ENCODE peak calls at places on chromosomes 5 and 9, in five cellular contexts. One of them, this sample, is unnamed.
A peak's percentile ranks its signal among the peaks of the same experiment; 100 is the strongest.

GRCh38 chr5:4295663-4296339 is 700.2 kb downstream of the IRX1 start:
- DNase-seq in OCI-LY7: no peak
- DNase-seq in BE2C: no peak
- DNase-seq in CD4-positive, alpha-beta memory T cell: no peak
- DNase-seq in aorta: no peak
- DNase-seq in this sample: no peak

GRCh38 chr5:142872795-142873194 is 102.6 kb downstream of the ARHGAP26 start:
- DNase-seq in BE2C: peak; percentile 55
- DNase-seq in aorta: no peak
- DNase-seq in OCI-LY7: no peak
- DNase-seq in CD4-positive, alpha-beta memory T cell: no peak
- DNase-seq in this sample: no peak

GRCh38 chr9:131727184-131727785 is 12.6 kb downstream of the RAPGEF1 start:
- DNase-seq in CD4-positive, alpha-beta memory T cell: peak; percentile 55
- DNase-seq in BE2C: no peak
- DNase-seq in OCI-LY7: no peak
- DNase-seq in aorta: no peak
- DNase-seq in this sample: no peak

GRCh38 chr5:140175367-140176027 is 509 bp downstream of the CYSTM1 start:
- DNase-seq in OCI-LY7: peak; percentile 70
- DNase-seq in CD4-positive, alpha-beta memory T cell: peak; percentile 75
- DNase-seq in BE2C: peak; percentile 79
- DNase-seq in aorta: peak; percentile 94
- DNase-seq in this sample: peak; percentile 55

GRCh38 chr9:77953590-77953989 is 78.0 kb downstream of the GNAQ start:
- DNase-seq in BE2C: no peak
- DNase-seq in aorta: no peak
- DNase-seq in CD4-positive, alpha-beta memory T cell: no peak
- DNase-seq in OCI-LY7: no peak
- DNase-seq in this sample: no peak

GRCh38 chr5:126031989-126032716 is 391.1 kb upstream of the GRAMD2B start:
- DNase-seq in OCI-LY7: no peak
- DNase-seq in CD4-positive, alpha-beta memory T cell: no peak
- DNase-seq in aorta: no peak
- DNase-seq in BE2C: peak; percentile 39
- DNase-seq in this sample: no peak

GRCh38 chr9:4959028-4959427 is 26.0 kb upstream of the JAK2 start:
- DNase-seq in BE2C: no peak
- DNase-seq in OCI-LY7: no peak
- DNase-seq in aorta: no peak
- DNase-seq in CD4-positive, alpha-beta memory T cell: no peak
- DNase-seq in this sample: no peak

GRCh38 chr9:114813717-114814418 is 8.0 kb upstream of the TNFSF15 start:
- DNase-seq in OCI-LY7: no peak
- DNase-seq in CD4-positive, alpha-beta memory T cell: no peak
- DNase-seq in aorta: no peak
- DNase-seq in BE2C: no peak
- DNase-seq in this sample: no peak

GRCh38 chr5:141903261-141903660 is 20.4 kb upstream of the DELE1 start:
- DNase-seq in aorta: no peak
- DNase-seq in BE2C: no peak
- DNase-seq in CD4-positive, alpha-beta memory T cell: no peak
- DNase-seq in OCI-LY7: no peak
- DNase-seq in this sample: no peak

GRCh38 chr9:38179965-38180364 is 110.9 kb upstream of the SHB start:
- DNase-seq in OCI-LY7: no peak
- DNase-seq in BE2C: no peak
- DNase-seq in CD4-positive, alpha-beta memory T cell: no peak
- DNase-seq in aorta: no peak
- DNase-seq in this sample: no peak
- H3K4me3 ChIP-seq in OCI-LY7: no peak overlapping the region
- H3K4me3 ChIP-seq in BE2C: no peak overlapping the region
- H3K4me3 ChIP-seq in CD4-positive, alpha-beta memory T cell: no peak overlapping the region
- H3K4me3 ChIP-seq in aorta: no peak overlapping the region
- H3K4me3 ChIP-seq in this sample: no peak overlapping the region

GRCh38 chr5:100824635-100825034 is 78.4 kb downstream of the ST8SIA4 start:
- DNase-seq in OCI-LY7: no peak
- DNase-seq in CD4-positive, alpha-beta memory T cell: no peak
- DNase-seq in aorta: no peak
- DNase-seq in BE2C: no peak
- DNase-seq in this sample: no peak

GRCh38 chr5:100828756-100829342 is 74.2 kb downstream of the ST8SIA4 start:
- DNase-seq in CD4-positive, alpha-beta memory T cell: no peak
- DNase-seq in aorta: no peak
- DNase-seq in BE2C: no peak
- DNase-seq in OCI-LY7: no peak
- DNase-seq in this sample: no peak

GRCh38 chr5:100827481-100827889 is 75.6 kb downstream of the ST8SIA4 start:
- DNase-seq in BE2C: peak; percentile 5
- DNase-seq in aorta: no peak
- DNase-seq in OCI-LY7: peak; percentile 50
- DNase-seq in CD4-positive, alpha-beta memory T cell: no peak
- DNase-seq in this sample: no peak

GRCh38 chr5:100826133-100826532 is 76.9 kb downstream of the ST8SIA4 start:
- DNase-seq in OCI-LY7: no peak
- DNase-seq in aorta: no peak
- DNase-seq in BE2C: no peak
- DNase-seq in CD4-positive, alpha-beta memory T cell: no peak
- DNase-seq in this sample: no peak

DNA sequence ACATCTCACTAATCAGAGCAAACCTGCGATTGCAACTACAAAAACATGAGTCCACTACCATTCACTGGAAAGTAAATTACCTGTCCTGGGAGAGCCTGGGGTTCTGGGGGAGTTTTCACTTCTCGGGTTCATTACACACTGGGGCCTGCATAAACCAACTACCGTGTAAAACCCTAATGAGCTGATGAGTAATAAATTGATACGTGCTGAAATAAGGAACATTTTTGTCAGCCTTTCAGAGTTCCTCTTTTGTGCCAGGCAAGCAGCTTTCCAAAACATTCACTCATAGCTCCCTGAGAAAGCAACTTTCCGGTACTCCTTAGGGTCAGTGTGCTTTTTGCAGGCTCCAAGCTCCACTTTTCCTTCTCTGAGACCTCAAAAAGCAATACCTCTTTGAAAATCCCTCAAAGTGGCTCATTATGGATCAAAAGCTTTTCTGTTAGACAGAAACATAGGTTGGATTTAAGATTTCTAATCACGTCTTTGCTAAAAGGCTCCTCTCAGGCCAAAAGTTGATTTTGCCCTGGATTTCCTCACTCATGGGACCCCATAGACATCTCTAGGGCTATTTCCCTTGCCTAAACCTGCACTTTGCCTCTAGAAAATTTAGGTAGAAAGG is 74.9 kb downstream of the ST8SIA4 start:
- DNase-seq in OCI-LY7: no peak
- DNase-seq in CD4-positive, alpha-beta memory T cell: no peak
- DNase-seq in BE2C: no peak
- DNase-seq in aorta: no peak
- DNase-seq in this sample: no peak
- H3K4me3 ChIP-seq in OCI-LY7: peak overlapping the region; percentile 33
- H3K4me3 ChIP-seq in CD4-positive, alpha-beta memory T cell: no peak overlapping the region
- H3K4me3 ChIP-seq in BE2C: no peak overlapping the region
- H3K4me3 ChIP-seq in aorta: no peak overlapping the region
- H3K4me3 ChIP-seq in this sample: no peak overlapping the region

DNA sequence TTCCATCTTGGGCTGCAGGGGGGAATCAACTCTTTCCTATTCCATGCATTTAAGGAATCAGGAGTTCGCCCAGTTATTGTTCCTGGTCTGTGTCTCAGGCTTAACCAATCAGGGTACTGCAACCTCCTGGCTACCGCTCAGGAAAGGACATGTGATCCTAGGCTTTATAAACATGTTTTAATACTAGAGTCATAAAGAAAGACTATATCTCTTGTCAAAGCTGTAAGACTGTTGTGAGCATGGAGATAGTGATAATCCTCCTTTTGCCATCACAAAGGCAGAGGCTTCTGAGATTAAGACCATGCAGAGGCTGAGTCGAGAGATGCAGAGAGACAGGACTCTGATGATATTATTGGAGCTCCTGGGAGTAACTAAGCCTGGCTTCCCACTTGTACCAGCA is 137.0 kb downstream of the YIPF5 start:
- DNase-seq in aorta: no peak
- DNase-seq in OCI-LY7: no peak
- DNase-seq in BE2C: no peak
- DNase-seq in CD4-positive, alpha-beta memory T cell: no peak
- DNase-seq in this sample: no peak
- H3K4me3 ChIP-seq in aorta: no peak overlapping the region
- H3K4me3 ChIP-seq in OCI-LY7: no peak overlapping the region
- H3K4me3 ChIP-seq in BE2C: no peak overlapping the region
- H3K4me3 ChIP-seq in CD4-positive, alpha-beta memory T cell: no peak overlapping the region
- H3K4me3 ChIP-seq in this sample: no peak overlapping the region

DNA sequence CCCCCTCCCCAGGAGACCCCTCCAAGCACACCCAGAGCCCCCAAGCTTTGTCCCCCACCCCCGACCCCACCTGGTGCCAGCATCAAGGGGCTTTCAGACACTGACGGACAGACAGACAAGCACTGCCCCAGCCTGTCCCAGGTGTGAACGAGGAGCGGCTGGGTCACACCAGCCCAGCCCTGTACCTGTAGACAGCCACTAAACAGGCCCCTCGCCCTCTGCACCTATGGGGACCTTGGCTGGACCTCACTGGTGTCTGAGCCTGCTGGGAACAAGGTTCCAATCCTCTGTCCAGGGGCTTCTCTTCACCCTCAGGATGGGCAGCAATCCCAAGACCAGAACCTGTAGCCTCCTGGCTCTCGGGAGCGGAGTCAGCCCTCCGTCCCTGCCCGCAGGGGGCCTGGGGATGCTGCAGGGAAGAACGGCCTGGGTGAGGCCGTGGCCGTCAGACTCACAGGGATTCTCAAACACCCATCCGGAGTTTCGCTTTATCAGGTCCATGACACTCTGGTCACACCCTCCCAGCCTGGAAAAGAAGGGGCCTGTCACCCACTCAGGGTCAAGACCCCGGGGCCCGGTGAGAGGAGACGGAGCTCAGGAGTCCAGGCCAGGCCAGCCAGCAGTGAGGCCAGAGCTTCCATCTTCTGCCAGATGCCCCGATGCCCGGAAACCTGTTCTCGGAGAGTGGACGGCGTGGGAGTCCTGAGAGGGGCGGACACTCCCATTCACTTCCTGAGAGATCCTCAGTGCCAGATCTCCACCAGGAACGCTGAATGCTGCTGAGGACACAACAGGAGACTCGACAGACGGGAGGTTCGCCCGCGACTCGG is 2.7 kb downstream of the LCN6 start:
- DNase-seq in aorta: no peak
- DNase-seq in BE2C: no peak
- DNase-seq in CD4-positive, alpha-beta memory T cell: peak; percentile 38
- DNase-seq in OCI-LY7: no peak
- DNase-seq in this sample: no peak
- H3K4me3 ChIP-seq in aorta: no peak overlapping the region
- H3K4me3 ChIP-seq in BE2C: no peak overlapping the region
- H3K4me3 ChIP-seq in CD4-positive, alpha-beta memory T cell: no peak overlapping the region
- H3K4me3 ChIP-seq in OCI-LY7: no peak overlapping the region
- H3K4me3 ChIP-seq in this sample: no peak overlapping the region

DNA sequence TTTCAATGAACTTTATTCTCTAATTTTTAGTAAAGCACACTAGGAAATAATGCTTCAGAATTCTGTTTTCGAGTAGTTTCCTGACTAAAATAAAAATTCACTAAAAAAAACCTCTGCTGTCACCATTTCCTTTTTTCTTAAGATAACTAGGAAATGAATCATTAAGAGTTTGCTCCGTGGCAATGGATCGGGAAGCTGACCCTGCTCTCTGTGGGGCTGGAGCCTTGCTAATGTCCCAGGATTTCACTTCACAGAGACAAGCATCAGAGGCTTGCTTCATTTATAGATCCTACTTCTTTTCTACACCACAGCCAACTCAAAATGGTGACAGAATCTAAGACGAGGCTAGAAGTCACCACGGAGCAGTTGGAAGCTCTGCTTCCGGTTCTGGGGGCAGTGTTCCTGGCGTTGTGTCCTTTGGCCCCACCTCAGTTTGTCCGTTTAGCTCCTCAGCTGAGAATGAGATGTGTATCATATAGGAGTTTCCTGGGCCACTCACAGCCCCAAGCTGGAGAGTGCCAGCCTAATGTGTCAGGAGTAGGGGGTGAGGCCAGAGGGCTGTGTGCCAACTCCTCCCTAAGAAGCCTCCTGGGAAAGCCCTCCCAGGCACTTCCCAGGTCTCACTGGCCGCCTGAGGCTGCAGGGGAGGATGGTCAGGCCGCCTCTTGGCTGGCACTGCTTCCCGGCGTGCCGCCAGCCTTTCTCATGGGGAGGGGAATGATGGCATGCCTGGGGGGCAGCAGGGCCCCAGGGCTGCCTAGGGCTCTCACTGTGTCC is 19.6 kb downstream of the TENT4A start:
- DNase-seq in aorta: peak; percentile 89
- DNase-seq in BE2C: peak; percentile 68
- DNase-seq in CD4-positive, alpha-beta memory T cell: no peak
- DNase-seq in OCI-LY7: no peak
- DNase-seq in this sample: no peak
- H3K4me3 ChIP-seq in aorta: no peak overlapping the region
- H3K4me3 ChIP-seq in BE2C: peak overlapping the region; percentile 14
- H3K4me3 ChIP-seq in CD4-positive, alpha-beta memory T cell: no peak overlapping the region
- H3K4me3 ChIP-seq in OCI-LY7: no peak overlapping the region
- H3K4me3 ChIP-seq in this sample: no peak overlapping the region

DNA sequence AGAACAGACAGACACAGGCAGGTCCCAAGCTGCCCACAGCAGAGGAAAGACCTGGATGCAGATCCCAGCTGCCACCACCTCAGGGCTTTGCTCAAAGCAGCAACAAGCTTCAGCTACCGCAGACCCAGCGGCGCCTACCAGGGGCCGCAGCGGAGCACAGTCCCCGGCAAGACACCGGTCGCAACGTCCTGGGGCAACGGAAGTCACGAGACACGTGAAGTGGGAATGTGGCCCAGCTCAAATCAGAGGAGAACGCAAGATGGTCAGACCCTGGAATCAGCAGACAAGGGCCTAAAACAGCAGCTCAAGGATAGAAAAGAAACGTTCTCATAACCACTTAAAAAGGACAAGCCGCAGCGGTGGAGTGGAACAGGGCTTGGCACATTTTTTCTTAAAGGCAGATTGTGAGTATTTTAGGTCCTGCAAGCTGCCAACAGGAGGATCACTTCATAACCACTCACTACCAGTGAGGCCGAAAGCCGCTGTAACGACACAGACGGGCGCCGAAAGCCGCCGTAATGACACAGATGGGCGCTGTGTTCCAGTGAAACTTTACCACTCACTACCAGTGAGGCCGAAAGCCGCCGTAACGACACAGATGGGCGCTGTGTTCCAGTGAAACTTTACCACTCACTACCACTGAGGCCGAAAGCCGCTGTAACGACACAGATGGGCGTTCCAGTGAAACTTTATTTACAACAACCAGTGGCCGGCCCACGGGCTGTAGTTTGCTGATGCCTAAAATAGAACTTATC is 21.7 kb downstream of the SLC9A3 start:
- DNase-seq in CD4-positive, alpha-beta memory T cell: peak; percentile 16
- DNase-seq in BE2C: peak; percentile 65
- DNase-seq in aorta: no peak
- DNase-seq in OCI-LY7: no peak
- DNase-seq in this sample: no peak
- H3K4me3 ChIP-seq in CD4-positive, alpha-beta memory T cell: no peak overlapping the region
- H3K4me3 ChIP-seq in BE2C: no peak overlapping the region
- H3K4me3 ChIP-seq in aorta: no peak overlapping the region
- H3K4me3 ChIP-seq in OCI-LY7: no peak overlapping the region
- H3K4me3 ChIP-seq in this sample: no peak overlapping the region

DNA sequence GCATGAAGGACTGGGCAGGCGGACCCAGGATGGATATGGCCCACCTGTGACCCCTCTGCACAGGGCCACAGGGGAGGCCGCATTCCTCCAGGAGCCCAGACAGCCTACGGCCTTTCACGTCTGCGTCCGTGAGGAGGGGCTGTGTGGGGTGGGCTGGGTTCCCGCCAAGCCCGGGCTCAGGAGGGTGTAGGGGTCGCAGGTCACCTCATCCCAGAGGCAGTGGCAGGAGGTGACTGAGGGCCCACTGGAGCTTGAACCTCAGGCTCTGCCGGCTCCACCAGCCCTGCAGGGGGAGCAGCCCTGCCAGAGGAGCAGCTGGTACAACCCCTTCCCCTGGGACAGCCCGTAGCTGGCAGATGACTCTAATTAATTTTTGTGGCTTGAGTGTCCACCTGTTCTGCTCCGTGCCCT is 40.7 kb upstream of the CACNA1B start:
- DNase-seq in CD4-positive, alpha-beta memory T cell: no peak
- DNase-seq in aorta: no peak
- DNase-seq in OCI-LY7: no peak
- DNase-seq in BE2C: peak; percentile 52
- DNase-seq in this sample: no peak
- H3K4me3 ChIP-seq in CD4-positive, alpha-beta memory T cell: no peak overlapping the region
- H3K4me3 ChIP-seq in aorta: no peak overlapping the region
- H3K4me3 ChIP-seq in OCI-LY7: no peak overlapping the region
- H3K4me3 ChIP-seq in BE2C: no peak overlapping the region
- H3K4me3 ChIP-seq in this sample: no peak overlapping the region